ENCODE peak calls at places on chromosomes 6 and 20, in nine cellular contexts. Y, Z, J, R, Q, T, K, D and B are unnamed samples.

GRCh38 chr6:142902636-142903053 is 42.3 kb downstream of the HIVEP2 start:
- DNase-seq in Y (peak), Z (peak), J (peak), R (no peak), Q (peak), T (peak), K (peak), D (peak), B (peak)

GRCh38 chr6:25504661-25505060 is 147.4 kb upstream of the SCGN start:
- DNase-seq in Y (no peak), Z (peak), J (no peak), R (no peak), Q (no peak), T (peak), K (no peak), D (no peak), B (no peak)

GRCh38 chr20:17700637-17701036 is 871 bp downstream of the BANF2 start:
- DNase-seq in Y (no peak), Z (no peak), J (no peak), R (no peak), Q (no peak), T (no peak), K (no peak), D (no peak), B (no peak)

GRCh38 chr6:33295621-33296369 is 2.9 kb downstream of the RGL2 start:
- DNase-seq in Y (peak), Z (no peak), J (peak), R (no peak), Q (no peak), T (no peak), K (no peak), D (no peak), B (no peak)

GRCh38 chr6:100453701-100454521 is 10.8 kb downstream of the SIM1 start:
- DNase-seq in Y (no peak), Z (no peak), J (no peak), R (no peak), Q (no peak), T (no peak), K (no peak), D (no peak), B (no peak)

GRCh38 chr20:24523661-24524060 is 54.2 kb downstream of the SYNDIG1 start:
- DNase-seq in Y (no peak), Z (no peak), J (no peak), R (no peak), Q (no peak), T (no peak), K (no peak), D (no peak), B (no peak)

GRCh38 chr6:26195376-26195923 is 108.2 kb downstream of the HFE start:
- DNase-seq in Y (peak), Z (peak), J (peak), R (peak), Q (peak), T (peak), K (peak), D (peak), B (peak)

GRCh38 chr6:159071843-159072769 is 27.3 kb upstream of the TAGAP start:
- DNase-seq in Y (no peak), Z (no peak), J (no peak), R (no peak), Q (no peak), T (no peak), K (no peak), D (no peak), B (no peak)

GRCh38 chr6:15879372-15880261 is 216.8 kb upstream of the DTNBP1 start:
- DNase-seq in Y (peak), Z (no peak), J (peak), R (no peak), Q (peak), T (peak), K (peak), D (no peak), B (peak)

GRCh38 chr20:62692176-62692575 is 16.5 kb upstream of the NTSR1 start:
- DNase-seq in Y (no peak), Z (no peak), J (no peak), R (no peak), Q (no peak), T (no peak), K (no peak), D (no peak), B (no peak)

GRCh38 chr20:11447371-11448100 is 470.2 kb upstream of the BTBD3 start:
- DNase-seq in Y (no peak), Z (no peak), J (peak), R (no peak), Q (no peak), T (no peak), K (no peak), D (no peak), B (no peak)

GRCh38 chr6:137157601-137158000 is 15.8 kb downstream of the IL22RA2 start:
- DNase-seq in Y (no peak), Z (no peak), J (no peak), R (peak), Q (no peak), T (no peak), K (no peak), D (no peak), B (no peak)

GRCh38 chr20:32965581-32966373 is 38.5 kb downstream of the SUN5 start:
- DNase-seq in Y (no peak), Z (no peak), J (peak), R (no peak), Q (peak), T (no peak), K (no peak), D (no peak), B (no peak)

DNA sequence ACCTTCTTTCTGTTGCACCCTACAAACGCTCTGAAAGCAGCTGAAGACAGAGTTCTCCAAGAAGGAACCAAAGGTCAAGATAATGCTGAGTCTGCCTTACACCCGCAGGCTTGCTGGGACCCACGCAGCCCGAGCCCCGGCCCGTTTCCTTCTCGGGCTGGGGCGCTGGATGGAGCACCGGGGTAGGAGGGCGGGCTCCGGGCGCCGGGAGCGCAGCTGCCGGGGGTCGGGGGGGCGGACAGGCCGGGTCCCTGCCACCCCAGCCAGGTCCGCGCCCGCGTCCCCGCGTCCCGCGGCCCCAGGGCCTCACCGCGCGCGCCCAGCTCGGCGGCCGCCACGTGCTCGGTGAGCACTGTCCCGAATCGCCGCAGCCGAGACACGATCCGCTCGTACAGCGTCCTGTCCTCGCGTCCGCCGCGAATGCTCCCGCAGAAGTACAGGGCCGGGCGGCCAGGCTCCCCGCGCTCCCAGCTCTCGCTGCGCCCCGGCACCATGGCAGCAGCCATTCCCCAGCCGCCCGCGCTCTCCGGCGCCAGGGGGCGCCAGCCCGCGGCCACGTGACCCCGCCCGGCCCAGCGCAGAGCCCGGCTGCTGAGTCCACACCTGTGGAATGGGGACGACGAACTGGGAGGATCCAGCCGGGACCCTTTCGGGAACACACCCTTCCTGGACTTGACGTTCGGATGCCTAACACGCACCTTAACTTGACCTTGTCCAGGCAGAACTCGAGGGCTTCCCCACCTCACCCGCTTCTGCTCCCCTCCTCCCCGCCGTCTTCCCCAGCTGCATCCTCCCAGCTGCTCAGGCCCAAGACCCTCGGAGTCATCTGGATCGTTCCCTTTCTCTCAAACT is at the start of gene DNPH1:
- DNase-seq in Y (peak), Z (peak), J (peak), R (peak), Q (peak), T (peak), K (peak), D (peak), B (peak)
- TF ChIP-seq POLR2A in Y (peak), Z (no peak), J (no peak), R (peak), Q (no peak), T (no peak), K (peak), D (peak), B (peak)

GRCh38 chr6:121451250-121451649 is 15.8 kb downstream of the GJA1 start:
- DNase-seq in Y (no peak), Z (no peak), J (no peak), R (no peak), Q (no peak), T (no peak), K (no peak), D (no peak), B (no peak)
- TF ChIP-seq POLR2A in Y (no peak), Z (no peak), J (no peak), R (no peak), Q (no peak), T (no peak), K (no peak), D (no peak), B (no peak)

DNA sequence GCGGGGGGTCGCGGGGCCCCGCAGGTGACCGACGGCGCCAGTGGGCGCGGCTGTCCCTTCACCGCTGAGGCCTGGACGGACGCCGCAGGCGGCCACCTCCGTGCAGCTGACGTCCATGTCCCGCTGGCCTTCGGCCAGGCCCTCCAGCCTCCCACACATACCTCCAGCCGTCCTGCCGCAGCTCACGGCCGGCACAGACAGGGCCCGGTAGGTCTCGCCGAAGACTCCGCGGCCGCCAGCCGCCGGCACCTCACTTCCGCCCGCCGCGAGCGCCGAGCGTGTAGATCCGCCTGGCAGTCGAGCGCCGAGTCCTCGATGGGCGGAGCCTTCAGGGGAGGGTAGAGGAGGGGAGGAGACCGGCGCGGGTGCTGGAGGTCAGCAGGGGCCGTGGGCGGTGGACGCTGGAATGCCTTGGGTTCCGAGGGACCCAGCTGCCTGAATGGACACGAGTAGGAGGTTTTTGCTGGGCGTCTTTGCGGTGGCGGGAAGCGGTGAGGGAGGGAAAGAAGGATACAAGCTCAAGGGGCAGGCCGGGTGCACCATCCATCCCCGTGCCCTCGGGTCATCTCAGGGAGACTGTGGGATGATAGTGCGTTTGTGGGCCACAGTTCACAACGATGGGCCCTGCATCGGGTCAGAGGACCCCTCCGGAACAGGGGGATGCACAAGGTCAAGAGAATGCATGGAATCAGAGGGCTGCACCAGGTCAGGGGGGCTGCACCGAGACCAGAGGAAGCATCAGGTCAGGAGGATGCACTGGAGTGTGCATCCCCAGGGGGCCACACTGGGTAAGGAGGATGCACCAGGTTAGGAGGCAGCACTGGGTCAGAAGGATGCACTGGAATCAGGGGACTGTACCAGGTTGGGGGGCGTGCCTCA is at the start of gene EXOC2:
- DNase-seq in Y (peak), Z (peak), J (peak), R (peak), Q (peak), T (peak), K (peak), D (peak), B (peak)
- TF ChIP-seq POLR2A in Y (peak), Z (peak), J (peak), R (peak), Q (no peak), T (no peak), K (peak), D (peak), B (peak)

GRCh38 chr20:2103454-2104153 is 2.0 kb downstream of the STK35 start:
- DNase-seq in Y (no peak), Z (no peak), J (no peak), R (no peak), Q (no peak), T (no peak), K (no peak), D (no peak), B (no peak)

GRCh38 chr20:2104236-2104635 is 2.6 kb downstream of the STK35 start:
- DNase-seq in Y (no peak), Z (no peak), J (no peak), R (no peak), Q (no peak), T (no peak), K (no peak), D (no peak), B (peak)

GRCh38 chr20:2101935-2102584 is 433 bp downstream of the STK35 start:
- DNase-seq in Y (peak), Z (peak), J (peak), R (peak), Q (peak), T (peak), K (peak), D (peak), B (peak)

GRCh38 chr20:2101057-2101934 is at the start of gene STK35:
- DNase-seq in Y (peak), Z (peak), J (no peak), R (peak), Q (no peak), T (no peak), K (no peak), D (peak), B (peak)

DNA sequence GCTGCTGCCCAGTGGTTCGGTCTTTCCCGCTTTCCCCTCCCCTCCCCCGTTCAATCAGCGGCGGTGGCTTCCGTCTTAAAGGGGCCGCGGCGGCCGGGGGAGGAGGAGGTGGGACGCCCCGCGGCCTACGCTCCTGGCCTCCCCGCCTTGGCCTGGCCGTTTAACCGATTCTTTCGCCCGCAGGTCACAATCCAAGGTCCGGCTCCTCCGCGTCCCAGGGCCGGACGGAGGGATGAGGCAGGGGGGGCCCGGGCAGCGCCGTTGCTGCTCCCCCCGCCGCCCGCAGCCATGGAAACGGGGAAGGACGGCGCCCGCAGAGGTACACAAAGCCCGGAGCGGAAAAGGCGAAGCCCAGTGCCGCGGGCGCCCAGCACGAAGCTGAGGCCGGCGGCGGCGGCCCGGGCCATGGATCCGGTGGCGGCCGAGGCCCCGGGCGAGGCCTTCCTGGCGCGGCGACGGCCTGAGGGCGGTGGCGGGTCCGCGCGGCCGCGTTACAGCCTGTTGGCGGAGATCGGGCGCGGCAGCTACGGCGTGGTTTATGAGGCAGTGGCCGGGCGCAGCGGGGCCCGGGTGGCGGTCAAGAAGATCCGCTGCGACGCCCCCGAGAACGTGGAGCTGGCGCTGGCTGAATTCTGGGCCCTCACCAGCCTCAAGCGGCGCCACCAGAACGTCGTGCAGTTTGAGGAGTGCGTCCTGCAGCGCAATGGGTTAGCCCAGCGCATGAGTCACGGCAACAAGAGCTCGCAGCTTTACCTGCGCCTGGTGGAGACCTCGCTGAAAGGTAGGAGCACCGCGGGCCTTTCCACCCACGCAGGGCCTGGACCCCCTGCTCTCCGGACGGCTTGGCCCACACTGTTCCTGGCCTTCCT is 1.2 kb downstream of the STK35 start:
- DNase-seq in Y (peak), Z (peak), J (peak), R (peak), Q (peak), T (peak), K (peak), D (peak), B (peak)
- TF ChIP-seq POLR2A in Y (peak), Z (no peak), J (peak), R (peak), Q (no peak), T (peak), K (peak), D (peak), B (peak)

DNA sequence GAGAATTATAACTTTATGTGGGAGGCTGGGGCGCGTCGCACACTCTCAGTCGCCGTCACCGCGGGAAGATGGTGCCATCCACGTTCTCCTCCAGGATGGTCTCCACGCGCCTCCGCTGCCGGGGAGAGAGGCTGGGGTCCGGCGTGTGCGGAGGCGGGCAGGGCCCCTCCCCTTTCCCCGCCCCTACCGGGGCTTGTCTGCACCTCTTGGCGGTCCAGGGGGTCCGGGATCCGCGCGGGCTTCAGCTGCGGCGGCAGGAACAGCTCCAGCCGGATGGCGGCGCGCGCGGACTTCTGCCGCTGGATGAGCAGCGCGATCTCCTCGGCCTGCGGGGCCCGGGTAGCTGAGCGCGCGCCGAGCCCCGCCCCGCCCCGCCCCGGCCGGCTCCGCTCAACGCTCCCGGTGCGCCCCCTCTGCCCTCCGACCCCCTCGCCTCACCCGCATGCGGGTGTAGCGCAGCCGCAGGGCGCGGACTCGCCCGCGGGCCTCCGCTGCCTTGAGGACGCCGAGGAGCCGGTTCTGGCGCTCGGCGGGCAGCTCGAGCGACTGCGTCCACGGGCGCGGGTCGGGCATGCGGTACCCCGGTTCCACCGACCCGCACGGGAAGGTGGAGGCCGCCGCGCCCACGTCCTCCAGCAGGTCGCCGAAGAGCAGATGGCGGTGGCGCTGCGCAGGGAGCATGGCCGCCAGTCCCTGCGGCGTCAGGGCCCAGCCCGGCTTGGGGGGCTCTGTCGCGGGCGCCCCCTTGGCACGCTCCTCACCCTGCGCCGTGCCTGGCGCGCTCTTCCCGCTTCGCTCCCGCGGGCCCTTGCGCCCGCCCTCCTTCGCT is 604 bp downstream of the LKAAEAR1 start:
- DNase-seq in Y (peak), Z (no peak), J (peak), R (peak), Q (peak), T (peak), K (peak), D (peak), B (peak)
- TF ChIP-seq POLR2A in Y (no peak), Z (no peak), J (no peak), R (no peak), Q (no peak), T (no peak), K (no peak), D (no peak), B (no peak)